ENCODE peak calls at places on chromosomes 1 and 21, in six cellular contexts. P is K562, J is A549, K is suprapubic skin, M is esophagus muscularis mucosa, B is transverse colon. A is an unnamed sample.
A peak's percentile ranks its signal among the peaks of the same experiment; 100 is the strongest.

GRCh38 chr1:38848069-38848468 is 11.5 kb downstream of the RRAGC start:
- DNase-seq in M (no peak), K (no peak), P (no peak), B (no peak), J (no peak), A (no peak)

GRCh38 chr1:62045579-62045978 is 149.1 kb upstream of the L1TD1 start:
- DNase-seq in K (no peak), J (no peak), P (peak; percentile 16), B (no peak), M (no peak), A (no peak)

GRCh38 chr21:35635261-35635660 is 425.1 kb downstream of the SETD4 start:
- DNase-seq in B (no peak), P (no peak), K (no peak), J (no peak), M (peak; percentile 45), A (no peak)

GRCh38 chr1:6003568-6004411 is 11.6 kb upstream of the NPHP4 start:
- DNase-seq in M (no peak), B (no peak), J (no peak), K (no peak), P (no peak), A (peak; percentile 37)

GRCh38 chr1:21568006-21568746 is 59.0 kb downstream of the ALPL start:
- DNase-seq in K (no peak), J (no peak), B (no peak), P (no peak), M (no peak), A (no peak)

GRCh38 chr1:25145775-25146381 is 86.4 kb downstream of the SYF2 start:
- DNase-seq in J (no peak), B (no peak), K (no peak), M (peak; percentile 78), P (no peak), A (no peak)

GRCh38 chr1:14435368-14436023 is 163.0 kb upstream of the KAZN start:
- DNase-seq in P (peak; percentile 84), K (no peak), M (no peak), J (peak; percentile 3), B (no peak), A (no peak)

GRCh38 chr1:46489169-46489637 is 433 bp upstream of the DMBX1 start:
- DNase-seq in M (no peak), B (peak; percentile 16), K (no peak), J (no peak), P (no peak), A (no peak)

GRCh38 chr1:8122477-8123407 is 96.6 kb upstream of the ERRFI1 start:
- DNase-seq in M (no peak), B (no peak), J (no peak), P (peak; percentile 42), K (no peak), A (peak; percentile 64)

GRCh38 chr21:46286668-46286982 is 483 bp downstream of the YBEY start:
- DNase-seq in K (no peak), P (no peak), M (no peak), J (no peak), B (no peak), A (no peak)

GRCh38 chr1:116311756-116312691 is 61.0 kb upstream of the ATP1A1 start:
- DNase-seq in P (no peak), J (no peak), B (peak; percentile 42), M (peak; percentile 78), K (no peak), A (no peak)

GRCh38 chr1:203153989-203154821 is 21.4 kb downstream of the MYBPH start:
- DNase-seq in K (no peak), P (no peak), M (no peak), B (no peak), J (no peak), A (no peak)

GRCh38 chr1:85599076-85599491 is 18.5 kb downstream of the CCN1 start:
- DNase-seq in B (no peak), J (no peak), K (no peak), P (no peak), M (no peak), A (no peak)

GRCh38 chr21:21236981-21237380 is 238.8 kb downstream of the NCAM2 start:
- DNase-seq in P (no peak), B (no peak), J (no peak), M (no peak), K (no peak), A (no peak)

GRCh38 chr21:21230672-21231071 is 232.5 kb downstream of the NCAM2 start:
- DNase-seq in B (no peak), M (no peak), J (no peak), P (peak; percentile 13), K (no peak), A (no peak)

GRCh38 chr21:21226472-21226871 is 228.3 kb downstream of the NCAM2 start:
- DNase-seq in J (no peak), K (no peak), M (no peak), B (no peak), P (no peak), A (no peak)

GRCh38 chr21:21232320-21232719 is 234.1 kb downstream of the NCAM2 start:
- DNase-seq in B (peak; percentile 7), K (no peak), J (no peak), P (no peak), M (no peak), A (no peak)
- H3K4me1 ChIP-seq in B (no peaks in the 10 kb centered on the region), K (no peaks in the 10 kb centered on the region), J (no peaks in the 10 kb centered on the region), P (peaks cover 2% of the 10 kb centered on the region), M (no peaks in the 10 kb centered on the region), A (no peaks in the 10 kb centered on the region)

DNA sequence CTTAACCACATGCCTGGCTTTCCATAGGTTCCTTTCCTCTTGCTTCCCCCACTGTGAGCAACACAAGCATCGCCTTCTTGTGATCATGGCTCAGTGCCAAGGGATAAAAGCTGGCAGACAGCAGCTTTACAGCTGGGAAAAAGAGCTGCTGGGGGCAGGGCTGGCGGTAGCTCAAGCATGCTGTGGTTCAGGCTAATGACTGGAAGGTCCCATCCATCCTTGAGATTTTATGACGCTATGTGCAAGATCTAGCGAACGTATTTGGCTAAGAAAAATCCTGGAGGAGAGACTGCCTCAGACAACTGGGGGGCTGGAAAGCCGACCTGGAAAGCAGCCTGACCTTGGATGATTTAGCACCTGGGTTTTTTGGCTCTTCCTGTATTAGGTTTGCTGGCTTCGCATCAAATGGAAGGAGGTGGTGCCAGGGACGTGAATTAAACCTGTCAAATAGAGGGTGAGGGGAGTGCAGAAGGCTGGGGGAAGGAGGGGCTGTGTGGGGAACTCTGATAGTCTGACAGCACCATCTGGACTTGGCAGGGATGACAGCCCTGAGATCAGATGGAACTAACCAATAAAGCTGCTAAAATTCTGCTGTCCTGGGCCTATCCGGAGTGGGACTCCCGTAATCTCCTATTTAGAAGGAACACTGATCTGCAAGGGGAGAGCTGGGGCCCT is 34.8 kb downstream of the ZMYND12 start:
- DNase-seq in B (peak; percentile 58), K (no peak), M (no peak), P (no peak), J (no peak), A (peak; percentile 90)
- TF ChIP-seq EP300 in B (no peak), K (no peak), M (no peak), P (no peak), J (no peak), A (peak; percentile 93)

GRCh38 chr1:3134378-3135072 is 65.5 kb downstream of the PRDM16 start:
- DNase-seq in M (no peak), J (no peak), P (no peak), K (no peak), B (no peak), A (no peak)
- H3K9me3 ChIP-seq in M (no peaks in the 10 kb centered on the region), J (no peaks in the 10 kb centered on the region), P (no peaks in the 10 kb centered on the region), K (no peaks in the 10 kb centered on the region), B (no peaks in the 10 kb centered on the region), A (no peaks in the 10 kb centered on the region)

GRCh38 chr1:167442854-167443565 is 75.3 kb downstream of the CD247 start:
- DNase-seq in P (no peak), M (no peak), J (no peak), B (no peak), K (no peak), A (no peak)
- H3K4me1 ChIP-seq in P (peaks cover 9% of the 10 kb centered on the region), M (peaks cover 10% of the 10 kb centered on the region), J (peaks cover 10% of the 10 kb centered on the region), B (peaks cover 17% of the 10 kb centered on the region), K (peaks cover 27% of the 10 kb centered on the region), A (peaks cover 9% of the 10 kb centered on the region)

DNA sequence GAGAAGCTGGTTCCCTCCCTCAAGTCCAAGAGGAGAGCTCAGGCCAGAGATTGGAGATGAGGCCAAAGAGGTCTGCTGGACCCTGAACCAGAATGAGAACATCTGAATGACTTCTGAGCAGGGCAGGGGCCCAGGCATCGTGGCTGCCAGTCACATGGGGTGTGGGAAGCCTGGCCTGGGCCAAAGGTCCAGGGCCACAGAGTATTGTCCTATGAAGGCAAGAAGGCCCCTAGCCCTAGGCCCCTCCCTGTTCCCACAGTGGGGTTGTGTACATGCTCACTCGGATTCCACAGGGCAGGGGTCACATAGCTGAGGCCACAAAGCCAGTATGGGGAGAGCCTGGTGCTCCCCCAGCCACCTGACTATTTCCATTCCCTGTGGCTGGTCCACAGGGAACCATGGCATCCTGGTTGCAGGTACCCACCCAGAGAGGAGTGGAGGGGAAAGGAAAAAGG is 18.5 kb upstream of the SLC1A7 start:
- DNase-seq in B (no peak), M (peak; percentile 34), K (no peak), J (no peak), P (no peak), A (no peak)
- TF ChIP-seq EP300 in B (no peak), M (no peak), K (no peak), J (no peak), P (no peak), A (no peak)

A was measured in sigmoid colon.